ENCODE peak calls at places on chromosome 7, in nine cellular contexts. X is cardiac muscle cell, K is PC-3, L is tibial artery, P is fibroblast of lung, N is ovary, U is K562, Q is suprapubic skin, H is vagina. Z is an unnamed sample.

GRCh38 chr7:105680505-105681187 is 99.4 kb upstream of the EFCAB10 start:
- DNase-seq in P (peak), U (no peak), L (peak), H (no peak), K (no peak), Q (no peak), N (peak), X (no peak), Z (no peak)

GRCh38 chr7:151008511-151009323 is 15.6 kb downstream of the ATG9B start:
- DNase-seq in Q (no peak), K (no peak), X (no peak), N (peak), P (peak), H (no peak), U (peak), L (no peak), Z (no peak)

GRCh38 chr7:142477079-142477651 is 219.3 kb upstream of the PRSS58 start:
- DNase-seq in K (no peak), H (no peak), N (no peak), X (no peak), Q (no peak), P (peak), L (no peak), U (no peak), Z (peak)

GRCh38 chr7:3075441-3075840 is 31.8 kb upstream of the CARD11 start:
- DNase-seq in L (no peak), Q (no peak), N (no peak), K (no peak), U (no peak), P (no peak), X (no peak), H (no peak), Z (no peak)

GRCh38 chr7:264541-265191 is 25.3 kb upstream of the FOXL3 start:
- DNase-seq in X (no peak), N (peak), P (no peak), L (no peak), Q (no peak), H (no peak), U (no peak), K (peak), Z (no peak)

GRCh38 chr7:130593033-130593432 is 75.5 kb downstream of the COPG2 start:
- DNase-seq in L (no peak), U (no peak), H (no peak), Q (no peak), N (no peak), X (no peak), P (peak), K (peak), Z (no peak)

GRCh38 chr7:126574838-126575250 is 677.9 kb downstream of the GRM8 start:
- DNase-seq in N (no peak), L (no peak), X (no peak), Q (no peak), H (no peak), P (no peak), K (peak), U (no peak), Z (peak)

GRCh38 chr7:29106128-29106988 is 40.0 kb downstream of the CPVL start:
- DNase-seq in N (no peak), L (no peak), X (peak), P (peak), H (no peak), U (no peak), K (peak), Q (no peak), Z (peak)

GRCh38 chr7:48038815-48039496 is 3.6 kb downstream of the C7orf57 start:
- DNase-seq in L (no peak), N (no peak), Q (no peak), K (no peak), H (no peak), U (no peak), P (no peak), X (no peak), Z (no peak)

GRCh38 chr7:156559001-156559400 is 81.6 kb upstream of the RNF32 start:
- DNase-seq in Q (no peak), N (no peak), H (no peak), P (no peak), X (no peak), K (no peak), L (no peak), U (no peak), Z (no peak)

GRCh38 chr7:127396184-127396583 is 3.7 kb upstream of the ZNF800 start:
- DNase-seq in K (no peak), P (peak), Q (no peak), U (peak), L (no peak), X (no peak), H (no peak), N (no peak), Z (no peak)

GRCh38 chr7:78043159-78043558 is 244.6 kb downstream of the PHTF2 start:
- DNase-seq in N (no peak), U (no peak), Q (no peak), L (no peak), X (no peak), P (no peak), H (no peak), K (no peak), Z (no peak)

GRCh38 chr7:99928994-99929729 is at the start of gene GJC3:
- DNase-seq in N (peak), H (no peak), X (peak), Q (peak), P (peak), K (peak), L (no peak), U (peak), Z (peak)

GRCh38 chr7:130275826-130276291 is 9.2 kb downstream of the CPA2 start:
- DNase-seq in Q (no peak), L (no peak), H (no peak), X (no peak), P (no peak), K (peak), U (no peak), N (no peak), Z (no peak)

GRCh38 chr7:110673148-110673547 is 417.8 kb upstream of the LRRN3 start:
- DNase-seq in N (no peak), X (no peak), U (no peak), L (no peak), P (no peak), K (no peak), H (no peak), Q (no peak), Z (no peak)

DNA sequence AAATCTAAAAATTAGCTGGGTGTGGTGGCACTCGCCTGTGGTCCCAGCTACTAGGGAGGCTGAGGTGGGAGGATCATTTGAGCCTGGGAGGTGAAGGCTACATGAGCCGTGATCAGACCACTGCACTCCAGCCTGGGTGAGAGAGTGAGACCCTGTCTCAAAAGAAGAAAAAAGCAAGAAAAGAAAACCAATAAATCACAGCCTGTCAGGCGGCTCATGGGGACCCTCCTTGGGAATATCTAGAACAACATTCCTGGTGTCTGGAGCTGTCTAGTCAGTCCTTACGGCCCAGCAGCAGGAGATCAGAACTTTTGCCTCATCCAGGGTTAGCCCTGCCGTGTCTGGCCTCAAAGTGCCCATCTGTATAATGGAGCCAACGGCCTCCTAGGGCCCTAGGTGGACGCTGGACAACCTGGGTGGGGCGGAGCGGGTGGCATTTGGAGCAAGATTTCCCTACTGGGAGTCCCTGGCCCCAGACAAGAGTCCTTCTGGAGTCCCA is 130.7 kb upstream of the TNRC18 start:
- DNase-seq in K (no peak), N (no peak), U (peak), P (no peak), H (no peak), Q (no peak), X (no peak), L (no peak), Z (no peak)
- H3K4me3 ChIP-seq in K (no peak), N (peak), U (no peak), P (no peak), H (peak), Q (no peak), X (no peak), L (peak), Z (no peak)

DNA sequence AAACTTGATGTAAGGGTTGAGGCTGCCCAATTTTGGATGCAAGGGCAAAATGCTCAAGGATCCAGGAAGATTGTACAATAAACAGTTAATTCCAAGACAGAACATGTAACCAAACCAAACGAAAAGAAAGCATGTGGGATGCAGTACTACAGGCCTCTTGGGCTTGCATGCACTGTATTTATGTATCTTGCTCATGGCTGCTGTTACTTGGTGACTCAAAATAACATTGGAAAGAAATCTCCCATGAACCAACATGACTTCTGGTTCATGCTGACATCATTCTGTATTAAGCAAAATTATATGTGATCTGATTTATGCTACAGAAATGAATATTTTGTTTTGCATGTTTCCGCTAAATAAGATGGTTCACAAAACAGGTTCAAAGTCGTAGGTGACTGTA is 65.9 kb upstream of the FZD1 start:
- DNase-seq in P (peak), X (no peak), K (no peak), H (no peak), U (no peak), Q (no peak), N (no peak), L (no peak), Z (no peak)
- TF ChIP-seq CTCF in P (no peak), X (no peak), K (no peak), H (no peak), U (no peak), Q (no peak), N (no peak), L (no peak), Z (no peak)

DNA sequence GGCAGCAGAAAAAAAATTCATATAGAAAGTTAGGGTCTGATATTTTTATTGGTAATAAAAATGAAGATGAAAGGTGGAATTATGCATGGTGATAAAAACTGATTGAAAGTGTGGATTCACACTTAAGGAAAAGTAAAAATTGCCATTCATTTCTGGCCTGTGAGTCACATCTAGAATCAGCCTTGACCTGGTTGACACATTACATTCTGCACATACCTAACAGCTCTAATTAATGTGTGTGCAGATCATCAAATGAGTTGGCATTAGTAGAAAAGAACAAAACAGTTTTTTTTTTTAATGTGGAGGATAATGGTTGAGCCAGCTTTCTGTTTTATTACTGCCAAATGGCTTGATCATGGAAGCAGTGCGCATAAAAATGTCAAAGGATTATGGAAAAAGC is 142.6 kb upstream of the TMEM196 start:
- DNase-seq in X (no peak), H (no peak), Q (no peak), N (no peak), U (no peak), K (no peak), P (no peak), L (no peak), Z (no peak)
- H3K27ac ChIP-seq in X (no peak), H (no peak), Q (no peak), N (no peak), U (no peak), K (no peak), P (no peak), L (no peak), Z (no peak)

DNA sequence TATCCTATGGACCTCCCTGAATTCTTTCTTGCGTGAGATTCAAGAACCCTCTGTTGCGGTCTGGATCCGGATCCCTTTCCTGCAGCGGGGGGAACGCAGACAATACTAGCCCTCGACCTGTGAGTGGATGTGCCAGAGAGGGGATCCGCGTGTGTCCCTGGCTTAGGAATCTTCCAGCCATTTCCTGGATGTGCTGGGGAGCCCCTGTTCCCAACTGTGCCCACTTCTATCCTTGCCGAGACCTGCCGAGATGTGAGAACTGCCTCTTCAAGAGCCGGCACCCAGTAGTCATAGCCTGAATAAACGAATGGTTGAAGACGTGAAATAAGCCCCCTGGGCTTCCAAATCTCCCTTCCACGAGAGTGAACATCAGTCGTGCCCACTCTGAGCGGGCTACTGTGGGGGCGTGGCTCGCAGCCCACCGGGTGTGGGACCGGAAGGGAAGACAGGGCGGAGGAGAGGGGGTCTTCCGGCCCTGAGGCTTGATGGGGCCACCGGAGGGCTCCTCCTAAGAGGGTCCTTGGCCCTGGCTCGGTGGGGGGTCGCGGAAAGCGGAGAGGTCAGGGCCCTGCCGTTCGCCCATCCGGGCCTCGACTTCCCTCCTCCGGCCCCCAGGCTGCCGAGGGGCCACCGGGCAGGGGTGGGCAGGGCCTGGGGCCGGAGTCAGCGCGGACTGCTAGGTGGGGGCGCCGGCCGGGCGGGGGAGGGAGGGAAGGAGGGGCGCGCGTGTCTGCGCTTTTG is 1.3 kb upstream of the CCDC136 start:
- DNase-seq in U (no peak), X (no peak), N (peak), Q (no peak), K (no peak), P (no peak), H (no peak), L (no peak), Z (no peak)
- H3K4me3 ChIP-seq in U (peak), X (peak), N (peak), Q (peak), K (peak), P (peak), H (peak), L (peak), Z (peak)

GRCh38 chr7:23074443-23075244 is 30.9 kb upstream of the KLHL7 start:
- DNase-seq in K (peak), U (no peak), Q (no peak), X (no peak), L (no peak), N (no peak), H (no peak), P (no peak), Z (no peak)

GRCh38 chr7:23072916-23073315 is 32.7 kb upstream of the KLHL7 start:
- DNase-seq in H (no peak), N (no peak), X (peak), Q (no peak), U (no peak), L (no peak), K (no peak), P (no peak), Z (no peak)

GRCh38 chr7:23076774-23077173 is 28.8 kb upstream of the KLHL7 start:
- DNase-seq in X (no peak), Q (no peak), L (no peak), U (no peak), K (no peak), N (no peak), P (no peak), H (no peak), Z (no peak)

GRCh38 chr7:23075571-23075970 is 30.0 kb upstream of the KLHL7 start:
- DNase-seq in U (no peak), L (no peak), N (no peak), X (peak), Q (no peak), P (no peak), K (no peak), H (no peak), Z (no peak)

DNA sequence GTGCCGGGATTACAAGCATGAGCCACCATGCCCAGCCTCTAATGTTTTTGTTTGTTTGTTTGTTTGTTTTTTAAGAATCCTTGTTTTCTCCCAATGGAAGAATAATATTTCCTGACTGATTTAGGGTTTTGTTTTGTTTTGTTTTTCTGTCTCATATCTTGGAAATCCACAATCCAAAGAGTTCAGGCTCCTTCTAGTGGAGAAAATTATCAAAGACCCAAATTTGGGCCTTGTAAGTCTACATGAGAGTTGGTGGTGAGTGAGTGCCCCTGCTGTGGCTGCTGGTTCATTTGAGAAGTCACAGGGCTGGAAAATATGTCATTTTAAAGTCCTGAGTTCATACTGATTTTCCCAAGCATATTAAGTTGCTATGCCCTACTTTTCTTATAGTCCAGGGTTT is 33.5 kb upstream of the KLHL7 start:
- DNase-seq in X (peak), L (no peak), P (peak), H (no peak), Q (no peak), K (peak), U (no peak), N (no peak), Z (no peak)
- TF ChIP-seq CTCF in X (peak), L (no peak), P (peak), H (no peak), Q (no peak), K (peak), U (peak), N (no peak), Z (peak)

Z was measured in brain microvascular endothelial cell.